ENCODE peak calls at places on chromosomes 16 and 17, in ten cellular contexts. P, C, E, M, K, L, R, G, N and W are unnamed samples. For H3K4me1 and H3K27me3, the result is how much of the 10 kb centered on the place peaks cover.

GRCh38 chr17:6474906-6475305 is 30.7 kb downstream of the PIMREG start:
- DNase-seq in P (no peak), C (no peak), E (no peak), M (no peak), K (no peak), L (no peak), R (no peak), G (no peak), N (no peak), W (no peak)

GRCh38 chr17:66464921-66465320 is 162.5 kb downstream of the PRKCA start:
- DNase-seq in P (no peak), C (no peak), E (no peak), M (no peak), K (no peak), L (peak), R (no peak), G (no peak), N (no peak), W (no peak)

GRCh38 chr17:7842950-7843535 is 9.0 kb downstream of the KDM6B start:
- DNase-seq in P (peak), C (no peak), E (peak), M (peak), K (peak), L (peak), R (no peak), G (peak), N (peak), W (peak)

GRCh38 chr17:55576237-55576998 is 65.2 kb upstream of the SMIM36 start:
- DNase-seq in P (no peak), C (no peak), E (peak), M (no peak), K (peak), L (peak), R (no peak), G (peak), N (peak), W (peak)

GRCh38 chr16:1499756-1500464 is 6.8 kb downstream of the TELO2 start:
- DNase-seq in P (no peak), C (no peak), E (no peak), M (no peak), K (no peak), L (no peak), R (no peak), G (peak), N (no peak), W (no peak)

GRCh38 chr16:77732241-77732946 is 10.1 kb downstream of the NUDT7 start:
- DNase-seq in P (no peak), C (no peak), E (no peak), M (no peak), K (peak), L (peak), R (no peak), G (no peak), N (no peak), W (no peak)

GRCh38 chr16:85286970-85287814 is 174.9 kb upstream of the CIBAR2 start:
- DNase-seq in P (no peak), C (no peak), E (no peak), M (no peak), K (peak), L (peak), R (no peak), G (peak), N (no peak), W (no peak)

GRCh38 chr17:35816723-35817122 is 7.4 kb downstream of the TAF15 start:
- DNase-seq in P (no peak), C (no peak), E (no peak), M (no peak), K (no peak), L (no peak), R (no peak), G (no peak), N (no peak), W (no peak)

GRCh38 chr16:84124529-84125073 is 7.9 kb upstream of the MBTPS1 start:
- DNase-seq in P (no peak), C (no peak), E (no peak), M (no peak), K (no peak), L (no peak), R (no peak), G (no peak), N (no peak), W (no peak)

DNA sequence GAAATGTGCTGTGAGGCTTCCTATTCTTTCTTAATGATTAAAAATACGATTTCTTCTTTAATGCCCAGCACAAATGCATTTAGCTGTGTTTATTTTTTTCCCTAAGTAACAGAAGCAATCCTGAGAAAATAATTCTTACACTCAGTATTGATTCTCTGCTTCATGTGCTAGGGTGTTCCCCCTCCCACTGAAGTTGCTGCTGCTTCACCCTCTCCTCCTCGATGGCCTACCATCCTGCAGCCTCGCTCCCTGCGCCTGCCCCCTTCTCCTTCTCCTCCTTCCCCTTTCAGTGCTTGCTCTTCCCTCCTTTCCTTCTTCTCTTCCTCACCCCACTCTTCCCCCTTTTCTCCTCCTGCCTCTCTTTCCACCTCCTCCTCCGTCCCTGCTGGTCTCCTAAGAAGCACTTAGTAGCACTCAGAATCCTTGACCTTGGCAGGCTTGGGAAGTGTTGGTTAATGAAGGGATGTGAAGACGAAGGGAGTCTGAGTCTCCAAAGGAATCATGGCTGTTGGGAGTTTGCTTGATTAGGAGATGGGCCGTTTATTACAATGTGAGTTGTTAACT is 119.7 kb downstream of the RPTOR start:
- DNase-seq in P (no peak), C (no peak), E (no peak), M (no peak), K (no peak), L (no peak), R (no peak), G (no peak), N (no peak), W (no peak)
- H3K27ac ChIP-seq in P (no peak), C (no peak), E (no peak), M (no peak), K (no peak), L (peak), R (no peak), G (peak), N (no peak), W (peak)

GRCh38 chr17:50691550-50692447 is 15.9 kb downstream of the ANKRD40 start:
- DNase-seq in P (peak), C (no peak), E (no peak), M (no peak), K (no peak), L (no peak), R (no peak), G (no peak), N (no peak), W (no peak)
- H3K4me1 ChIP-seq in P (half or more), C (under half), E (under half), M (under half), K (under half), L (half or more), R (under half), G (half or more), N (half or more), W (under half)

GRCh38 chr16:88363239-88363891 is 19.4 kb upstream of the ZNF469 start:
- DNase-seq in P (no peak), C (no peak), E (no peak), M (no peak), K (no peak), L (no peak), R (no peak), G (no peak), N (no peak), W (no peak)
- H3K27me3 ChIP-seq in P (under half), C (under half), E (under half), M (under half), K (under half), L (under half), R (under half), G (under half), N (under half), W (under half)

DNA sequence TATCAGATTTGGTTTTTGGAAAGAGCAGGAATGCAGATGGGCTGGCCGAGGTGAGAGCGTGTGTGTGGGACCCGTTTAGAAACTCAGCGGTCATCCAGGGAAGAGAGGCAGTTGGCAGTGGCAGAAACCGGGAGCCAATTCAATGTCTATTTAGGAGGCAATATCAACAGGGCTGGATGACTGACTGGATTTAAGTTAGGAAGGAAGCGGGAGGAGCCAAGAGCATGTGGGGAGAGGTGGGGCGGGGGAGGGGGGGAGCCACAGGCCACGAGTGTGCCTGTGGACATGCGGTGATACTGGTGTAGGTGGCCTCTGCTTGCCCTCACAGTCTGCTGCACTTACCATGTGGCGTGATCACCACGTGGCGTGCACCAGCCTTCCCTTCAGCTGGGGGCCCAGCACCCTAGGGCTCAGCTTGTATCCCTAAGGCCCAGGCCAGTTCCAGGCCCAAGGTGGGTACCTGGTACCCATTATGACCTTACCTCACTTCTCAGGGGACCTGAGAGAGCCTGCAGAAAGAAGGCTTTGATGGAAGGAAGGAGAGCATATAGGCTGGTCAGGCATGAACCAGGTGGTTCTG is 10.8 kb upstream of the TPPP3 start:
- DNase-seq in P (no peak), C (no peak), E (no peak), M (no peak), K (no peak), L (no peak), R (no peak), G (no peak), N (no peak), W (no peak)
- H3K27ac ChIP-seq in P (peak), C (no peak), E (no peak), M (no peak), K (no peak), L (no peak), R (no peak), G (peak), N (peak), W (no peak)

GRCh38 chr17:1730004-1730344 is 5.5 kb downstream of the WDR81 start:
- DNase-seq in P (no peak), C (no peak), E (no peak), M (no peak), K (no peak), L (no peak), R (no peak), G (no peak), N (no peak), W (no peak)
- H3K4me1 ChIP-seq in P (under half), C (under half), E (under half), M (under half), K (under half), L (under half), R (under half), G (half or more), N (under half), W (under half)

GRCh38 chr17:49117581-49118230 is 14.9 kb upstream of the B4GALNT2 start:
- DNase-seq in P (no peak), C (no peak), E (no peak), M (no peak), K (no peak), L (no peak), R (no peak), G (no peak), N (peak), W (no peak)

GRCh38 chr17:49111934-49112333 is 20.6 kb upstream of the B4GALNT2 start:
- DNase-seq in P (no peak), C (no peak), E (no peak), M (no peak), K (no peak), L (no peak), R (no peak), G (no peak), N (peak), W (no peak)

GRCh38 chr17:49112936-49113335 is 19.6 kb upstream of the B4GALNT2 start:
- DNase-seq in P (no peak), C (no peak), E (no peak), M (no peak), K (no peak), L (no peak), R (no peak), G (no peak), N (no peak), W (no peak)

GRCh38 chr17:49110504-49110903 is 22.1 kb upstream of the B4GALNT2 start:
- DNase-seq in P (no peak), C (no peak), E (no peak), M (no peak), K (no peak), L (peak), R (no peak), G (no peak), N (peak), W (no peak)

GRCh38 chr17:49114703-49115102 is 17.9 kb upstream of the B4GALNT2 start:
- DNase-seq in P (no peak), C (no peak), E (no peak), M (no peak), K (no peak), L (no peak), R (no peak), G (no peak), N (no peak), W (no peak)
- H3K27me3 ChIP-seq in P (under half), C (under half), E (under half), M (under half), K (under half), L (under half), R (under half), G (under half), N (under half), W (under half)